ENCODE peak calls at places on chromosome X, in four cellular contexts. W is aorta; O is naive thymus-derived CD4-positive, alpha-beta T cell; C is breast epithelium. F is an unnamed sample.
A peak's percentile ranks its signal among the peaks of the same experiment; 100 is the strongest.

GRCh38 chrX:136205882-136206281 is 45.3 kb downstream of the MAP7D3 start:
- DNase-seq in W (no peak), O (no peak), C (no peak), F (no peak)

GRCh38 chrX:16103625-16104024 is 19.7 kb upstream of the GRPR start:
- DNase-seq in W (no peak), O (no peak), C (no peak), F (no peak)

GRCh38 chrX:115533485-115533884 is 27.5 kb upstream of the PLS3 start:
- DNase-seq in W (no peak), O (no peak), C (no peak), F (no peak)

GRCh38 chrX:150869450-150869849 is 29.0 kb downstream of the CD99L2 start:
- DNase-seq in W (no peak), O (no peak), C (no peak), F (no peak)

GRCh38 chrX:38458071-38458470 is 103.3 kb upstream of the TSPAN7 start:
- DNase-seq in W (no peak), O (no peak), C (no peak), F (no peak)

GRCh38 chrX:68714856-68715255 is 67.4 kb downstream of the STARD8 start:
- DNase-seq in W (no peak), O (no peak), C (no peak), F (no peak)

GRCh38 chrX:17519349-17519748 is 144.3 kb downstream of the NHS start:
- DNase-seq in W (peak; percentile 82), O (no peak), C (peak; percentile 23), F (no peak)

GRCh38 chrX:85359051-85359450 is 20.4 kb downstream of the POF1B start:
- DNase-seq in W (no peak), O (no peak), C (no peak), F (no peak)

GRCh38 chrX:10492250-10492649 is 128.1 kb downstream of the MID1 start:
- DNase-seq in W (no peak), O (no peak), C (no peak), F (no peak)

GRCh38 chrX:9342581-9343051 is 122.2 kb upstream of the TBL1X start:
- DNase-seq in W (peak; percentile 94), O (peak; percentile 57), C (peak; percentile 72), F (no peak)
- H3K4me3 ChIP-seq in W (peak overlapping the region; percentile 10), O (peak overlapping the region; percentile 17), C (no peak overlapping the region), F (no peak overlapping the region)

DNA sequence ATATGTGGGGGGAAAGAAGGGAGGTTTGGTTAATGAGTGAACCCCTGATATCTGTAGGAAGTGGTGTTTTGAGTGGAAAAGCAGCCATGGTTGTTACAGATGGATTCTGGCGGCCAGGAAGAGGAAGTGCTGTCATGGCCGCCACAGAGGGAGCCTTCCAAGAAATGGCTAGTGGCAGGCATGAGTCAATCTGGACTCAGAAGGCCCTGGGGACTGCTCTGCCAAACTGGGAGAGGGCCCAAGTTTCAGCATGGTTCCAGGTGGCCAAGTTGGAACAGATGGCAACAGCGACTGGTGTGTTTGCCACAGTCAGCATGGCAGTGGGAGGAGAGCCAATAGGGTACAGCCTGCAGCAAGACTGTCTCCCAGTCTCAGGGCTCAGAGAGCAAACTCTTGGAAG is 32.5 kb downstream of the ETDB start:
- DNase-seq in W (no peak), O (no peak), C (no peak), F (no peak)
- H3K4me3 ChIP-seq in W (no peak overlapping the region), O (no peak overlapping the region), C (no peak overlapping the region), F (no peak overlapping the region)

DNA sequence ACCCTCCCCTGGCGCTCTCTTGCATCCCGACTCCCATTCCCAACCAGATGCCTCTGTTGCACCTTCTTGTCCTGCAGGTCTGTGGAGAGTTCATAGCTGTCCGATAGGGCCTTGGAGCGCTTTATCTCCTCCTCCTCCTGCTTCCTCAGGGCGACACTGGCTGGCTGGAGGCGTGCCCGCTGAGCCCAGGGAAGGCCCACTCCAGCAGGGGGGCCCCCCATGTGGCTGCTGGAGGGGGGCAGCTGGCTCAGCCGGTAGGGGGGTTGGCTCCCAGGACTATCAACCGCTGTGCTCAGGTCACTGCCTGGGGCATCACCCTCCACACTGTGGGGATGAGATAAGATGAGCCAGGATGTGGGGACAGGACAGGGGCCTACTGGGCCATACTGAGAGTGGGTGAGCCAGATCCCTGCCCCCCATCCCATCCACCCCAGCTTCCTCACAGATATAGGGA is 25.6 kb downstream of the IQSEC2 start:
- DNase-seq in W (peak; percentile 37), O (no peak), C (no peak), F (no peak)
- H3K4me3 ChIP-seq in W (no peak overlapping the region), O (no peak overlapping the region), C (no peak overlapping the region), F (no peak overlapping the region)

GRCh38 chrX:19885732-19886131 is 1.7 kb downstream of the SH3KBP1 start:
- DNase-seq in W (no peak), O (no peak), C (no peak), F (no peak)
- H3K4me3 ChIP-seq in W (no peak overlapping the region), O (peak overlapping the region; percentile 41), C (no peak overlapping the region), F (no peak overlapping the region)

GRCh38 chrX:33726281-33727160 is 405.6 kb downstream of the FAM47A start:
- DNase-seq in W (peak; percentile 77), O (no peak), C (no peak), F (no peak)
- H3K4me3 ChIP-seq in W (peak overlapping the region; percentile 44), O (no peak overlapping the region), C (peak overlapping the region; percentile 7), F (peak overlapping the region; percentile 35)

GRCh38 chrX:72169008-72169728 is 12.4 kb upstream of the PIN4 start:
- DNase-seq in W (no peak), O (peak; percentile 52), C (no peak), F (no peak)
- H3K4me3 ChIP-seq in W (no peak overlapping the region), O (peak overlapping the region; percentile 28), C (no peak overlapping the region), F (no peak overlapping the region)

F was measured in astrocyte of the cerebellum.